ENCODE peak calls at places on chromosomes 7 and 10, in five cellular contexts. U is MM.1S; N is HCT116; M is adrenal gland; O is CD4-positive, alpha-beta T cell. W is an unnamed sample.

GRCh38 chr10:17512341-17513001 is 58.1 kb upstream of the ST8SIA6 start:
- DNase-seq in M (peak), O (no peak), N (peak), U (no peak), W (no peak)

GRCh38 chr7:140036224-140036651 is 26.5 kb downstream of the PARP12 start:
- DNase-seq in O (no peak), U (no peak), M (peak), N (no peak), W (peak)

GRCh38 chr7:8411103-8411502 is 22.3 kb upstream of the NXPH1 start:
- DNase-seq in U (no peak), N (no peak), M (no peak), O (no peak), W (no peak)

GRCh38 chr7:114084381-114085312 is 165.8 kb upstream of the PPP1R3A start:
- DNase-seq in O (no peak), N (no peak), M (peak), U (peak), W (no peak)

GRCh38 chr7:6375346-6376101 is 72.2 kb downstream of the DAGLB start:
- DNase-seq in N (no peak), U (no peak), M (no peak), O (peak), W (peak)

GRCh38 chr10:131279516-131279915 is 32.0 kb downstream of the TCERG1L start:
- DNase-seq in N (no peak), O (no peak), U (no peak), M (no peak), W (no peak)

GRCh38 chr7:124762611-124763143 is 2.9 kb downstream of the GPR37 start:
- DNase-seq in M (no peak), U (no peak), N (no peak), O (no peak), W (no peak)

GRCh38 chr10:131109291-131109690 is 202.2 kb downstream of the TCERG1L start:
- DNase-seq in U (no peak), O (no peak), M (no peak), N (no peak), W (no peak)

GRCh38 chr10:43671659-43672555 is 23.2 kb upstream of the ZNF32 start:
- DNase-seq in O (peak), N (peak), U (peak), M (peak), W (peak)

GRCh38 chr7:77894574-77895091 is 96.1 kb downstream of the PHTF2 start:
- DNase-seq in N (no peak), O (no peak), U (no peak), M (no peak), W (no peak)

GRCh38 chr10:75717126-75717916 is 285.9 kb downstream of the LRMDA start:
- DNase-seq in U (no peak), O (no peak), N (no peak), M (no peak), W (no peak)

GRCh38 chr7:105094966-105095365 is 81.0 kb downstream of the KMT2E start:
- DNase-seq in O (no peak), M (no peak), U (no peak), N (no peak), W (no peak)

GRCh38 chr10:71082930-71083329 is 129.4 kb upstream of the UNC5B start:
- DNase-seq in N (no peak), U (no peak), M (peak), O (no peak), W (no peak)

GRCh38 chr10:120422459-120422858 is 34.6 kb upstream of the PLPP4 start:
- DNase-seq in O (no peak), N (no peak), U (no peak), M (no peak), W (no peak)

GRCh38 chr7:568031-568680 is 48.5 kb upstream of the PDGFA start:
- DNase-seq in M (no peak), N (no peak), O (no peak), U (no peak), W (no peak)

GRCh38 chr7:138924551-138925225 is 56.5 kb downstream of the KIAA1549 start:
- DNase-seq in M (peak), N (no peak), U (no peak), O (no peak), W (no peak)